ENCODE peak calls at places on chromosomes 7 and 10, in four cellular contexts. X, U, W and J are unnamed samples.
A peak's percentile ranks its signal among the peaks of the same experiment; 100 is the strongest.

GRCh38 chr10:19347592-19347991 is 299.0 kb downstream of the MALRD1 start:
- DNase-seq in W (no peak), X (no peak), U (no peak), J (no peak)

GRCh38 chr7:84705701-84706100 is 481.2 kb downstream of the SEMA3D start:
- DNase-seq in X (no peak), U (no peak), W (no peak), J (no peak)

GRCh38 chr7:124764847-124765400 is 668 bp downstream of the GPR37 start:
- DNase-seq in U (no peak), X (peak; percentile 26), W (no peak), J (no peak)

GRCh38 chr7:128045766-128046165 is 14.5 kb upstream of the LRRC4 start:
- DNase-seq in W (no peak), U (no peak), X (no peak), J (no peak)

GRCh38 chr7:121084748-121085336 is 96.3 kb downstream of the CPED1 start:
- DNase-seq in U (peak; percentile 30), X (no peak), W (no peak), J (no peak)

GRCh38 chr7:112105584-112106540 is 100.3 kb downstream of the DOCK4 start:
- DNase-seq in U (no peak), X (no peak), W (no peak), J (no peak)

GRCh38 chr10:59331661-59332060 is 30.7 kb downstream of the FAM13C start:
- DNase-seq in X (no peak), U (no peak), W (no peak), J (no peak)

GRCh38 chr7:11706666-11707605 is 125.1 kb downstream of the THSD7A start:
- DNase-seq in W (no peak), U (no peak), X (peak; percentile 8), J (no peak)

GRCh38 chr10:88157981-88158465 is 294.6 kb downstream of the PTEN start:
- DNase-seq in X (no peak), W (no peak), U (peak; percentile 33), J (no peak)

GRCh38 chr7:7799138-7799537 is 80.7 kb upstream of the RPA3 start:
- DNase-seq in X (no peak), U (no peak), W (peak; percentile 16), J (no peak)

GRCh38 chr7:123424463-123424862 is 109.9 kb downstream of the IQUB start:
- DNase-seq in U (no peak), W (no peak), X (no peak), J (no peak)

GRCh38 chr10:8454357-8454756 is 399.9 kb downstream of the GATA3 start:
- DNase-seq in W (no peak), U (no peak), X (no peak), J (no peak)

GRCh38 chr10:95242581-95243317 is 48.1 kb downstream of the PDLIM1 start:
- DNase-seq in W (peak; percentile 34), U (no peak), X (no peak), J (no peak)

GRCh38 chr10:127279334-127279774 is 83.0 kb upstream of the INSYN2A start:
- DNase-seq in W (no peak), X (no peak), U (no peak), J (no peak)

GRCh38 chr7:26560857-26561256 is 269.2 kb downstream of the SNX10 start:
- DNase-seq in W (no peak), X (no peak), U (no peak), J (no peak)

GRCh38 chr7:6556196-6556595 is 4.9 kb upstream of the GRID2IP start:
- DNase-seq in W (no peak), U (no peak), X (peak; percentile 17), J (no peak)

GRCh38 chr10:129890170-129890569 is 73.9 kb downstream of the EBF3 start:
- DNase-seq in W (no peak), U (no peak), X (no peak), J (no peak)

GRCh38 chr10:61157182-61157581 is 213.2 kb upstream of the RHOBTB1 start:
- DNase-seq in W (no peak), U (no peak), X (no peak), J (no peak)

GRCh38 chr10:96719850-96720421 is 378 bp downstream of the PIK3AP1 start:
- DNase-seq in X (peak; percentile 83), W (peak; percentile 66), U (peak; percentile 24), J (peak; percentile 67)

GRCh38 chr7:37642028-37642540 is 41.5 kb upstream of the GPR141 start:
- DNase-seq in U (no peak), X (no peak), W (no peak), J (no peak)

GRCh38 chr10:102540023-102540422 is 36.3 kb downstream of the SUFU start:
- DNase-seq in W (peak; percentile 23), X (no peak), U (no peak), J (no peak)

GRCh38 chr7:39733881-39734571 is 110.7 kb downstream of the RALA start:
- DNase-seq in U (no peak), X (no peak), W (no peak), J (no peak)

GRCh38 chr10:66242885-66243284 is 683.0 kb upstream of the LRRTM3 start:
- DNase-seq in W (no peak), U (no peak), X (no peak), J (no peak)

GRCh38 chr7:84187087-84187805 is 7.3 kb downstream of the SEMA3A start:
- DNase-seq in W (no peak), U (no peak), X (no peak), J (no peak)

GRCh38 chr10:34875061-34875460 is 60.0 kb upstream of the PARD3 start:
- DNase-seq in X (no peak), W (no peak), U (no peak), J (no peak)

GRCh38 chr7:27132214-27132613 is 1.7 kb upstream of the HOXA4 start:
- DNase-seq in W (no peak), U (no peak), X (no peak), J (no peak)

GRCh38 chr7:107948645-107949442 is 54.1 kb downstream of the LAMB1 start:
- DNase-seq in X (no peak), W (no peak), U (no peak), J (no peak)

GRCh38 chr7:70239930-70240329 is 641.7 kb downstream of the AUTS2 start:
- DNase-seq in U (no peak), W (no peak), X (no peak), J (no peak)

GRCh38 chr10:75048669-75049098 is 62.8 kb upstream of the SAMD8 start:
- DNase-seq in W (no peak), U (no peak), X (no peak), J (no peak)

GRCh38 chr7:699260-700170 is 27.0 kb upstream of the DNAAF5 start:
- DNase-seq in U (no peak), X (no peak), W (peak; percentile 65), J (no peak)

GRCh38 chr7:66952343-66953043 is 31.5 kb downstream of the TMEM248 start:
- DNase-seq in U (no peak), X (peak; percentile 26), W (no peak), J (no peak)

GRCh38 chr10:113987156-113987555 is 56.5 kb upstream of the ADRB1 start:
- DNase-seq in W (no peak), U (no peak), X (no peak), J (no peak)

GRCh38 chr10:17562572-17562971 is 54.6 kb downstream of the HACD1 start:
- DNase-seq in U (peak; percentile 58), W (peak; percentile 35), X (no peak), J (no peak)

GRCh38 chr7:65477326-65477725 is 103.7 kb downstream of the ZNF92 start:
- DNase-seq in U (no peak), W (peak; percentile 69), X (no peak), J (no peak)

GRCh38 chr7:142598297-142598696 is 151.0 kb upstream of the PRSS1 start:
- DNase-seq in W (no peak), U (no peak), X (no peak), J (no peak)

GRCh38 chr7:51229106-51229537 is 87.5 kb downstream of the COBL start:
- DNase-seq in U (no peak), X (no peak), W (no peak), J (no peak)

GRCh38 chr7:86598311-86598710 is 45.4 kb upstream of the GRM3 start:
- DNase-seq in W (peak; percentile 36), U (no peak), X (no peak), J (no peak)

GRCh38 chr7:2445898-2446555 is 30.2 kb downstream of the GRIFIN start:
- DNase-seq in X (no peak), U (no peak), W (no peak), J (no peak)

GRCh38 chr7:22187691-22188348 is 169.1 kb downstream of the RAPGEF5 start:
- DNase-seq in U (no peak), X (no peak), W (no peak), J (no peak)

GRCh38 chr7:116532102-116532501 is 7.3 kb downstream of the CAV1 start:
- DNase-seq in X (no peak), U (no peak), W (no peak), J (no peak)
- H3K4me1 ChIP-seq in X (no peaks in the 10 kb centered on the region), U (peaks cover 28% of the 10 kb centered on the region), W (no peaks in the 10 kb centered on the region), J (peaks cover 60% of the 10 kb centered on the region)

DNA sequence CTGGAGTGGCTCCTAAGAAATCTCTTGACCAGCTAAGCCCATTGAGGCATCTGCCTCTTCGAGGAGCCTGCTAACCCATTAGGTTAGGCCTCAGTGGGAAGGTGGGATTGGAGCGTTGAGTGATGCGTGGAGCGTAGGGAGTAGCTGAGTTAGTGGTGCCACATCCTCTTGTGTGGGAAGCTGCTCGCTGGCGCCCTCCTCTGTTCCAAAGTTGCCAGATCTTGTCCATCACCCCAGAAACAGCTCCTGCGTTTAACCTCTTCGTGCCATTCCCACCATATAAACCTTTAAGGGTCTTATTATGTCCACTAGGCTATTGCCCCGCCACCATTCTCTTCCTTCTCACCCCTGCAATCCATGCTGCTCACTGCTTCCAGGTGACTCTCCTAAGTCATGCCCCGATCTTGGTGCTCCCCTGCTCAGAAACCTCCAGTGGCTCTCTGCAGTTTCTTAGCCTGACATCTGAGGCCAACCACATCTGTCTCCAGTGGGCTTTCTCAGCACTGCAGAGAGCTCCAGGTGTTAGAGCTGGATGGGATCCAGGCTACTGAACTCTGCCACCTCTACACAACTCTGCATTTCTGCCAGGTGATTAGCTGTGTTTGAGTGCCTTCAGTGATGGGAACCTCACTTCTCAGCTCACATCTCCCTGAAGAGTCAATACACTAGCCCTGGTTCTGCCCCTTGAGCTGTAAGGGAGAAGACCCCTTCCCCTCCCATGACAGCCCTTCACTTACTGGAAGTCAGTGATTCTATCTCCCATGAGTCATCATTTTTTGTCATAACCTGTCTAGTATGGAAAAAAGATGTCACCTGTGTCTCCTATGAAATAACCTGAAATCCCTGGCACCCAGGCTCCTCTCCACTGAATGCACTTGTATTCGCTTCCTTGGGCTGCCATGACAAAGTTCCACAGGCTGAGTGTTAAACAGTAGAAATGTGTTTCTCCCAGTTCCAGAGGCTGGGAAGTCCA is 65.0 kb upstream of the FGFR2 start:
- DNase-seq in U (no peak), X (peak; percentile 35), W (peak; percentile 33), J (no peak)
- TF ChIP-seq CTCF in U (no peak), X (peak; percentile 22), W (peak; percentile 51), J (no peak)

GRCh38 chr10:70564901-70565351 is 37.6 kb downstream of the PRF1 start:
- DNase-seq in W (no peak), U (no peak), X (no peak), J (no peak)
- H3K27me3 ChIP-seq in W (no peaks in the 10 kb centered on the region), U (no peaks in the 10 kb centered on the region), X (no peaks in the 10 kb centered on the region), J (no peaks in the 10 kb centered on the region)

DNA sequence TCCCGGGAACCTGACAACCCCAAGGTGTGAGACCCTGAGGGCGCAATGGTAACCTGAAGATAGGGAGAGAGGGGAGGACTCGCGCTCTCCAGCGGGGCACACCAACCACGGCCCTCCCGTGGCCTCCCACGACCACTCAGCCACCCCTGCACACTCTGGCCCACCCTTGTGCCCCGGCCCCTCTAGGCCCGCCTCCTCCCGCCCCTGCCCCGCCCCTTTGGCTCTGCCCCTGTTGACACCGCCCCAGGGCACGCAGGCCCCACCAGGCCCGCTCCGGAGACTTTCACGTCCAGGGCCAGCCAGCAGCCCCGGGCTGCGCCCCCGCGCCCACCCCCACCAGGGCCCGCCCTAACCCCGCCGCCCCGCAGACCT is 11.0 kb downstream of the ATG9B start:
- DNase-seq in U (no peak), W (no peak), X (no peak), J (no peak)
- H3K4me1 ChIP-seq in U (peaks cover 3% of the 10 kb centered on the region), W (peaks cover 84% of the 10 kb centered on the region), X (peaks cover 27% of the 10 kb centered on the region), J (peaks cover 68% of the 10 kb centered on the region)

GRCh38 chr10:28587970-28588290 is 55.0 kb downstream of the WAC start:
- DNase-seq in X (no peak), U (no peak), W (no peak), J (no peak)
- TF ChIP-seq CTCF in X (peak; percentile 16), U (peak; percentile 14), W (no peak), J (peak; percentile 26)